ENCODE peak calls at places on chromosomes 7 and 10, in six cellular contexts. One of them, this sample, is unnamed.

GRCh38 chr7:137968890-137969289 is 33.0 kb downstream of the CREB3L2 start:
- DNase-seq in ovary: no peak
- DNase-seq in suprapubic skin: no peak
- DNase-seq in A549: no peak
- DNase-seq in stomach: no peak
- DNase-seq in transverse colon: no peak
- DNase-seq in this sample: no peak

GRCh38 chr7:114790526-114790925 is 131.4 kb upstream of the MDFIC start:
- DNase-seq in ovary: no peak
- DNase-seq in suprapubic skin: no peak
- DNase-seq in A549: no peak
- DNase-seq in stomach: no peak
- DNase-seq in transverse colon: no peak
- DNase-seq in this sample: no peak

GRCh38 chr10:127813290-127813689 is 76.3 kb downstream of the FOXI2 start:
- DNase-seq in transverse colon: no peak
- DNase-seq in stomach: no peak
- DNase-seq in suprapubic skin: no peak
- DNase-seq in ovary: no peak
- DNase-seq in A549: no peak
- DNase-seq in this sample: no peak

GRCh38 chr10:125812128-125812527 is 10.9 kb downstream of the UROS start:
- DNase-seq in suprapubic skin: no peak
- DNase-seq in A549: peak
- DNase-seq in stomach: no peak
- DNase-seq in transverse colon: no peak
- DNase-seq in ovary: peak
- DNase-seq in this sample: no peak

GRCh38 chr7:151141281-151141854 is 26.1 kb downstream of the GBX1 start:
- DNase-seq in suprapubic skin: no peak
- DNase-seq in A549: no peak
- DNase-seq in transverse colon: peak
- DNase-seq in ovary: no peak
- DNase-seq in stomach: no peak
- DNase-seq in this sample: no peak

GRCh38 chr7:30706865-30707264 is 24.6 kb upstream of the CRHR2 start:
- DNase-seq in A549: no peak
- DNase-seq in suprapubic skin: no peak
- DNase-seq in ovary: no peak
- DNase-seq in stomach: no peak
- DNase-seq in transverse colon: no peak
- DNase-seq in this sample: no peak

GRCh38 chr10:116490028-116490662 is 55.6 kb upstream of the PNLIP start:
- DNase-seq in A549: peak
- DNase-seq in transverse colon: no peak
- DNase-seq in stomach: no peak
- DNase-seq in ovary: no peak
- DNase-seq in suprapubic skin: no peak
- DNase-seq in this sample: no peak

GRCh38 chr7:50426280-50427045 is 23.7 kb downstream of the FIGNL1 start:
- DNase-seq in stomach: no peak
- DNase-seq in ovary: no peak
- DNase-seq in A549: no peak
- DNase-seq in suprapubic skin: no peak
- DNase-seq in transverse colon: no peak
- DNase-seq in this sample: no peak

GRCh38 chr7:122438001-122438400 is 133.5 kb upstream of the FEZF1 start:
- DNase-seq in ovary: no peak
- DNase-seq in A549: no peak
- DNase-seq in transverse colon: no peak
- DNase-seq in stomach: no peak
- DNase-seq in suprapubic skin: no peak
- DNase-seq in this sample: no peak

GRCh38 chr7:142886866-142887265 is 1.3 kb upstream of the TRPV6 start:
- DNase-seq in suprapubic skin: no peak
- DNase-seq in stomach: peak
- DNase-seq in ovary: no peak
- DNase-seq in transverse colon: no peak
- DNase-seq in A549: no peak
- DNase-seq in this sample: no peak

GRCh38 chr7:22576941-22577927 is 77.2 kb upstream of the STEAP1B start:
- DNase-seq in stomach: no peak
- DNase-seq in suprapubic skin: peak
- DNase-seq in A549: peak
- DNase-seq in ovary: peak
- DNase-seq in transverse colon: no peak
- DNase-seq in this sample: peak
- TF ChIP-seq EP300 in stomach: no peak
- TF ChIP-seq EP300 in suprapubic skin: no peak
- TF ChIP-seq EP300 in A549: peak
- TF ChIP-seq EP300 in ovary: no peak
- TF ChIP-seq EP300 in transverse colon: no peak
- TF ChIP-seq EP300 in this sample: peak

DNA sequence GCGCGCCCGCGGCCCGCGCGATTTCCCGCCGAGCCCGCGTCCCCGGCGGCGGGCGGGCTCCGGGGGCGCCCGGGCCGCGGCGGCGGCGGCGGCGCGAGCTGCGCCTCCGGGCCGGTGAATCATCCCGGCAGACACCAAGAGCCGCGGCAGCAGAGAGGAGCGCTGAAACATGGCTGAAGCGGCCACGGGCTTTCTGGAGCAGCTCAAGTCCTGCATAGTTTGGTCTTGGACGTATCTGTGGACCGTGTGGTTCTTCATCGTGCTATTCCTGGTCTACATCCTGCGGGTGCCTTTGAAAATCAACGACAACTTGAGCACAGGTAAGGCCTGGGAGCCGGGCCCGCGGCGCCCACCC is at the start of gene ST7:
- DNase-seq in A549: peak
- DNase-seq in ovary: peak
- DNase-seq in transverse colon: peak
- DNase-seq in suprapubic skin: no peak
- DNase-seq in stomach: peak
- DNase-seq in this sample: no peak
- TF ChIP-seq POLR2A in A549: no peak
- TF ChIP-seq POLR2A in ovary: no peak
- TF ChIP-seq POLR2A in transverse colon: peak
- TF ChIP-seq POLR2A in suprapubic skin: no peak
- TF ChIP-seq POLR2A in stomach: no peak
- TF ChIP-seq POLR2A in this sample: peak

DNA sequence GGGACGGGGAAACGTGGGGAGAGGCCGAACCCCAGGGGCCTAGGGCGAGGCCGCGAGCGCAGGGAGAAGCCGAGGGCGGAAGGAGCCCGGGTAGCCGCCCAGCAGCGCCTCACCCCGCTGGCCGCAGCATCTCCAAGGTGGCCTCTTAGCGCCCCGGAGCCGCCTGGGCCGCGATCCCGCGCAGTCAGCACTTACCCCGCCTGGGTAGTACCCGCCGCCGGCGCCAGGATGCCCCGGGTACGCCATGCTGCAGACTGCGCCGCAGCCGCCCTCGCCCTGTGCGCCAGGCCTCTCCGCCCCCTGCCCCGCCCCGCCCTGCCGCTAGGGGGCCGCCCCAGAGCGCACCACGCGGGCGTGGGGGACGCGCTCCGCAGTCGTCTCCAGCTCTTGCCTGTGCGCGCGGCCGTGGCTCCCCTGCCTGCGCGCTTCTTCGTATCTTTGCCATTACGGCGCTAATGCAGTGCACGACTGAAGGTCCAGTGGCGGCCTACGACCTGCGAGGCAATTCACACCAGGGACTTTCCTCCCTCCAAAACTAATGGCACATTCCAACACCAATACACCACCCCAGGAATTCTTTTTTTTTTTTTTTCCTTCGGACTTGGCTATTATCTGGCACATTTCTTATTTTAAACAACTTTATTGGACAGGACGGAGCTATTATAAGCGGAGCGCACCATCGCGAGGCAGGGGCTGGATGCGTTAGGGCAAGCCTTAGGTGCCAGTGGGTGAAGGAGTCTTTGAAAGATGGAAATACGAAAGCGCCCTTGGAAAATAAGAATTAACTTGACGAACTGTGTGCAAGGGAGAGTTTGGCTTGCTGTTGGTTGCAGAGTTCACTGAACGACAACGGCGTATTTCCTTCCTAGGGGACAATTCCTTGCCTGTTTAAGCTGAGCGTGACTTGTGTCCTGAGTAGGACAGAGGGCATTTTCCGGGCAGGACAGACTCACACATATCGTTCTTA is at the start of gene SRI:
- DNase-seq in A549: peak
- DNase-seq in ovary: peak
- DNase-seq in transverse colon: peak
- DNase-seq in stomach: peak
- DNase-seq in suprapubic skin: peak
- DNase-seq in this sample: peak
- TF ChIP-seq EP300 in A549: no peak
- TF ChIP-seq EP300 in ovary: no peak
- TF ChIP-seq EP300 in transverse colon: no peak
- TF ChIP-seq EP300 in stomach: no peak
- TF ChIP-seq EP300 in suprapubic skin: no peak
- TF ChIP-seq EP300 in this sample: peak

GRCh38 chr7:140062528-140063299 is at the start of gene PARP12:
- DNase-seq in A549: peak
- DNase-seq in ovary: peak
- DNase-seq in stomach: peak
- DNase-seq in transverse colon: peak
- DNase-seq in suprapubic skin: peak
- DNase-seq in this sample: peak
- TF ChIP-seq POLR2A in A549: peak
- TF ChIP-seq POLR2A in ovary: no peak
- TF ChIP-seq POLR2A in stomach: no peak
- TF ChIP-seq POLR2A in transverse colon: peak
- TF ChIP-seq POLR2A in suprapubic skin: no peak
- TF ChIP-seq POLR2A in this sample: peak

GRCh38 chr10:107284187-107284586 is 119.7 kb upstream of the SORCS1 start:
- DNase-seq in ovary: no peak
- DNase-seq in suprapubic skin: no peak
- DNase-seq in A549: no peak
- DNase-seq in transverse colon: no peak
- DNase-seq in stomach: no peak
- DNase-seq in this sample: no peak
- TF ChIP-seq EP300 in ovary: no peak
- TF ChIP-seq EP300 in suprapubic skin: no peak
- TF ChIP-seq EP300 in A549: no peak
- TF ChIP-seq EP300 in transverse colon: no peak
- TF ChIP-seq EP300 in stomach: no peak
- TF ChIP-seq EP300 in this sample: no peak

GRCh38 chr10:74177140-74177677 is 26.2 kb downstream of the ADK start:
- DNase-seq in transverse colon: peak
- DNase-seq in suprapubic skin: peak
- DNase-seq in A549: peak
- DNase-seq in ovary: no peak
- DNase-seq in stomach: no peak
- DNase-seq in this sample: peak
- TF ChIP-seq POLR2A in transverse colon: no peak
- TF ChIP-seq POLR2A in suprapubic skin: no peak
- TF ChIP-seq POLR2A in A549: no peak
- TF ChIP-seq POLR2A in ovary: no peak
- TF ChIP-seq POLR2A in stomach: no peak
- TF ChIP-seq POLR2A in this sample: no peak

DNA sequence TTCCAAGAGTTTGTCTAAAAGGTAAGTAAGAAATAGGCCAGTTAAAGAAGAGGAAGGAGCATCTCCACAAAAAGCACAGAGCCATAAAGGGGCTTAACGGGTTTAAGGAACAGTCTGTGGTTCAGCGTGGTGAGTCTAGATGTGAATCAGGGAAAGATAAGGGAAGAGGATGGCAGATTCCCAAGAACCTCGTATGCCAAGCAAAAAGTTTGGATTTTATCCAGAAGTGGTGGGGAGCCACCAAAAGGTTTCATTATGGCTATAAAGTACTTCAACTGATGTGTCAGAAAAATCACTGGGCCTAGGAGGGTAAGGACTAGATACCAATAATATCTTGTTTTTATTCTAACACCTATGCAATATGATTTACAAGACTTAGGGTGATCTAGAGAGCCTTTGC is 161.9 kb upstream of the PTER start:
- DNase-seq in transverse colon: no peak
- DNase-seq in suprapubic skin: no peak
- DNase-seq in A549: no peak
- DNase-seq in ovary: no peak
- DNase-seq in stomach: no peak
- DNase-seq in this sample: no peak
- TF ChIP-seq EP300 in transverse colon: no peak
- TF ChIP-seq EP300 in suprapubic skin: no peak
- TF ChIP-seq EP300 in A549: no peak
- TF ChIP-seq EP300 in ovary: no peak
- TF ChIP-seq EP300 in stomach: no peak
- TF ChIP-seq EP300 in this sample: no peak

This sample was measured in tibial nerve.